ENCODE peak calls at places on chromosome 19, in nine cellular contexts. N is mesenchymal stem cell; D is thyroid gland; S is foreskin keratinocyte; G is CD8-positive, alpha-beta T cell; V is esophagus muscularis mucosa; C is tibial nerve; E is lower lobe of right lung; B is neuronal stem cell. Q is an unnamed sample.

GRCh38 chr19:29537181-29537580 is 11.4 kb downstream of the VSTM2B start:
- DNase-seq in N (no peak), D (no peak), S (no peak), G (no peak), V (no peak), C (peak; percentile 6), E (no peak), B (no peak), Q (no peak)

GRCh38 chr19:28294395-28294794 is 918.6 kb downstream of the UQCRFS1 start:
- DNase-seq in N (no peak), D (no peak), S (no peak), G (no peak), V (peak; percentile 83), C (no peak), E (no peak), B (no peak), Q (no peak)

GRCh38 chr19:33395561-33396550 is 22.3 kb downstream of the CEBPG start:
- DNase-seq in N (no peak), D (peak; percentile 85), S (no peak), G (no peak), V (no peak), C (peak; percentile 59), E (peak; percentile 72), B (no peak), Q (no peak)

GRCh38 chr19:55644842-55645511 is 1.5 kb downstream of the ZNF581 start:
- DNase-seq in N (no peak), D (no peak), S (no peak), G (no peak), V (no peak), C (no peak), E (no peak), B (no peak), Q (no peak)

GRCh38 chr19:51712461-51713081 is 11.2 kb downstream of the HAS1 start:
- DNase-seq in N (no peak), D (peak; percentile 37), S (no peak), G (no peak), V (no peak), C (no peak), E (no peak), B (no peak), Q (no peak)

GRCh38 chr19:54959840-54960239 is 6.3 kb upstream of the NLRP2 start:
- DNase-seq in N (no peak), D (no peak), S (no peak), G (no peak), V (no peak), C (no peak), E (no peak), B (no peak), Q (no peak)

GRCh38 chr19:23996549-23996948 is 81.9 kb downstream of the ZNF726 start:
- DNase-seq in N (no peak), D (no peak), S (no peak), G (no peak), V (no peak), C (no peak), E (no peak), B (no peak), Q (no peak)

GRCh38 chr19:7242601-7243258 is 51.5 kb downstream of the INSR start:
- DNase-seq in N (peak; percentile 45), D (no peak), S (no peak), G (no peak), V (no peak), C (no peak), E (no peak), B (no peak), Q (no peak)

GRCh38 chr19:913080-913748 is at the start of gene R3HDM4:
- DNase-seq in N (peak; percentile 68), D (peak; percentile 76), S (no peak), G (peak; percentile 79), V (no peak), C (peak; percentile 68), E (peak; percentile 87), B (no peak), Q (peak; percentile 22)

GRCh38 chr19:55690109-55690768 is 15.2 kb downstream of the EPN1 start:
- DNase-seq in N (no peak), D (no peak), S (no peak), G (no peak), V (no peak), C (no peak), E (peak; percentile 34), B (no peak), Q (no peak)

GRCh38 chr19:33404916-33405315 is 31.4 kb downstream of the CEBPG start:
- DNase-seq in N (no peak), D (peak; percentile 1), S (no peak), G (no peak), V (no peak), C (peak; percentile 4), E (peak; percentile 20), B (no peak), Q (no peak)

GRCh38 chr19:46764817-46765291 is 18.6 kb upstream of the STRN4 start:
- DNase-seq in N (no peak), D (no peak), S (no peak), G (no peak), V (no peak), C (no peak), E (no peak), B (no peak), Q (peak; percentile 59)

DNA sequence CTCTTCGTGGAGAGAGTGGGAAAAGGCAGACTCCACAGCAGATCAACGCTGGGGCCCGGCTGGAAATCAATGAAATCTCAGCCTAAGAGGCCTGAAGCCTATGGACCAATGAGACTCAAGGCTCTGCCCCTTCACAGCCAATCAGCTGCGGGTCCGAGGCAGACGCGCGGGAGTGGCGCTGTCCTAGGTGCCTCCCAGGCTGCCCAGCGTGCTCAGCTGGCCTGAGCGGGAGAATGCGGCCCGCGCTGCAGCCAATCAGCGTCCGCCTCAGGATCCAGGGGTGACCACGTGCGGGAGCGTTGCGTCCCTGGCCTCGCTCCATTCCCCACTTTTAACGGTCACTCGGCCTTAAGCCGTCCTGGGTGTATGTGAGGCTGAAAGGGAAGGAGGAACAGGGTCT is at the start of gene ZBTB32:
- DNase-seq in N (peak; percentile 56), D (peak; percentile 41), S (no peak), G (no peak), V (no peak), C (no peak), E (no peak), B (peak; percentile 21), Q (no peak)
- H3K27ac ChIP-seq in N (no peak within 1 kb of the TSS), D (no peak within 1 kb of the TSS), S (no peak within 1 kb of the TSS), G (no peak within 1 kb of the TSS), V (no peak within 1 kb of the TSS), C (no peak within 1 kb of the TSS), E (no peak within 1 kb of the TSS), B (no peak within 1 kb of the TSS), Q (no peak within 1 kb of the TSS)

DNA sequence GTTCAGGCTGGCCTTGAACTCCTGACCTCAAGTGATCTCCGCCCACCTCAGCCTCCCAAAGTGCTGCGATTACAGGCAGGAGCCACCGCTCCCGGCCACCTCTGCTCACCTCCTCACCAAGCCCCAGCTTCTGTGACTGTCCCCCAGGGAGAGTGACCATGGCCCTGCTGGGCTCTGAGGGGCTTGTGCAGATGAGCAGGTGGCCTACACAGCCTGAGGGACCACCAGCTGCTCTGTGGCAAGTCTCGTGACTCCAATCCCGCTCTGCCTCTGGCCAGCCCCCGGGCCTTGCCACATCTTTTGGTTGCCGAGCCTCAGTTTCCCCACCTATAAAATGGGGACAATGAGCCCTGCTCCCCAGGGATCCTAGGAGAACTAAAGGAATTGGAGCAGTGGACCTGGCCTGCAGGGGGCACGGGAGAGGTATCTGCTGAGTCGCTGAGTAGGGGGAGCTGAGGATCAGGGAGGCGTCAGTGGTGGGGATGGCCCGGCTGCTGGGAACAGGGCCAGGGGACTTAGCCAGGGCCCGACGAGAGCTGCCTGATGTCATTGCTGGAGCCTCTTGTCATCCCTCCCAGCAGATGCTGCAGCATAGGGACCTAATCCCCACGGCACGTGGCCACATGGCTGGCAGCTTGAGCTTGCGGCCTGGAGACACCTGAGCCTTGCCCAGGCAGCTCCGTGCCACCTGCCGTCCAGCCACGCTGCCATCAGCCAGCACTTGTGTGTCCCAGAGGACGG is 74.7 kb downstream of the GADD45B start:
- DNase-seq in N (no peak), D (no peak), S (no peak), G (no peak), V (no peak), C (no peak), E (peak; percentile 39), B (no peak), Q (peak; percentile 73)
- H3K27ac ChIP-seq in N (no peak overlapping the region), D (peak overlapping the region; percentile 66), S (no peak overlapping the region), G (no peak overlapping the region), V (peak overlapping the region; percentile 74), C (peak overlapping the region; percentile 92), E (peak overlapping the region; percentile 74), B (no peak overlapping the region), Q (peak overlapping the region; percentile 85)

GRCh38 chr19:58059681-58060080 is 599 bp downstream of the ZNF135 start:
- DNase-seq in N (no peak), D (no peak), S (no peak), G (no peak), V (no peak), C (no peak), E (no peak), B (no peak), Q (no peak)
- H3K27ac ChIP-seq in N (no peak overlapping the region), D (peak overlapping the region; percentile 84), S (no peak overlapping the region), G (peak overlapping the region; percentile 37), V (peak overlapping the region; percentile 93), C (peak overlapping the region; percentile 91), E (peak overlapping the region; percentile 87), B (peak overlapping the region; percentile 64), Q (peak overlapping the region; percentile 74)

GRCh38 chr19:16436780-16437179 is 35.0 kb downstream of the EPS15L1 start:
- DNase-seq in N (no peak), D (no peak), S (no peak), G (no peak), V (no peak), C (no peak), E (no peak), B (no peak), Q (no peak)

GRCh38 chr19:16429759-16430091 is 42.0 kb downstream of the EPS15L1 start:
- DNase-seq in N (no peak), D (no peak), S (no peak), G (no peak), V (no peak), C (no peak), E (no peak), B (no peak), Q (no peak)

GRCh38 chr19:16435999-16436650 is 35.6 kb downstream of the EPS15L1 start:
- DNase-seq in N (peak; percentile 84), D (peak; percentile 41), S (no peak), G (no peak), V (no peak), C (no peak), E (no peak), B (no peak), Q (no peak)

GRCh38 chr19:16433986-16434385 is 37.8 kb downstream of the EPS15L1 start:
- DNase-seq in N (no peak), D (no peak), S (no peak), G (no peak), V (no peak), C (no peak), E (no peak), B (no peak), Q (no peak)

DNA sequence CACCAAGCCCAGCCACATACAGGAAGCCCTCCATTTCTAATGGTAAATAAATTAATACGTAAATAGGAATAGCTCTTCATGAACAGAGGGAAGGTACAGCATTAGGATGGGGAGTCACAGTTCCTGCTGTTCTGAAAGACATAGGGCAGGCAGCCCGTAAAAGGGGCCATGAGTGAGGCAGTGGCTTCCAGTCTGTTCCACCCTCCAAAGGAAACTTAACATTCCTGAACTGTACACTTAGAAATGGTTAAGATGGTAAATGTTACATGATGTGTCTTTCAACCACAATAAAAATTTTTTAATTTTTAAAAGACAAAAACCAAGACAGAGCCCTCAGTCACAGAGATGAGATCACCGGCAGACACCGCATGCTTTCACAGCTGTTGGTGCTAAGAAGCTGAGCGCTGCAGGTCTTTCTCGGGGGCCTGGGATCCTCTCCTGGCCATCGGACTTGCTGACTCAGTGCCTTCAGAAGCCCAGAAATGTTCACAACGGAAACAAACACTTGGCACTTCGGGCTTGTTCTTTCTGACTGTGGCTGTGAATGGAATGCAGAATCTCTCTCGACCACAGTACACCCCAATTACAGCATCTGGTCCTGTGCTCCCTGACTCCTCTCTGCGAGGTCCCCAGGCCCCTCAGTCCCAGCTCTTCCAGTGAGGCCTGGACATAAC is 36.4 kb downstream of the EPS15L1 start:
- DNase-seq in N (peak; percentile 99), D (peak; percentile 33), S (peak; percentile 11), G (no peak), V (no peak), C (peak; percentile 34), E (no peak), B (no peak), Q (peak; percentile 58)
- H3K27ac ChIP-seq in N (peak overlapping the region; percentile 99), D (peak overlapping the region; percentile 78), S (no peak overlapping the region), G (no peak overlapping the region), V (peak overlapping the region; percentile 36), C (peak overlapping the region; percentile 87), E (peak overlapping the region; percentile 61), B (no peak overlapping the region), Q (peak overlapping the region; percentile 46)

Q was measured in substantia nigra.